ENCODE peak calls at places on chromosomes 13 and 19, in six cellular contexts. J is kidney tubule cell; Q is naive thymus-derived CD4-positive, alpha-beta T cell; I is fibroblast of mammary gland; E is fibroblast of pulmonary artery; K is sigmoid colon. B is an unnamed sample.

GRCh38 chr19:46408611-46409039 is 4.7 kb downstream of the CCDC8 start:
- DNase-seq in Q (no peak), I (peak), J (peak), K (peak), E (peak), B (no peak)

GRCh38 chr19:14450168-14450874 is 17.2 kb downstream of the PKN1 start:
- DNase-seq in I (peak), E (peak), K (no peak), J (peak), Q (peak), B (no peak)

GRCh38 chr19:50551713-50552187 is 16.5 kb downstream of the LRRC4B start:
- DNase-seq in I (no peak), J (no peak), K (no peak), E (peak), Q (no peak), B (no peak)

GRCh38 chr13:29955137-29955650 is 104.8 kb upstream of the UBL3 start:
- DNase-seq in I (no peak), Q (no peak), E (no peak), J (no peak), K (no peak), B (no peak)

GRCh38 chr19:39937094-39937493 is 2.7 kb upstream of the FCGBP start:
- DNase-seq in J (no peak), Q (peak), I (no peak), E (no peak), K (no peak), B (no peak)

GRCh38 chr19:1276620-1277007 is 1.3 kb downstream of the FAM174C start:
- DNase-seq in Q (peak), E (no peak), K (no peak), J (no peak), I (no peak), B (no peak)

GRCh38 chr13:90628471-90628870 is 719.0 kb upstream of the MIR17HG start:
- DNase-seq in J (no peak), Q (no peak), I (no peak), E (no peak), K (no peak), B (no peak)

GRCh38 chr13:102089177-102089576 is 312.7 kb downstream of the FGF14 start:
- DNase-seq in K (no peak), E (no peak), Q (no peak), I (peak), J (peak), B (peak)

GRCh38 chr19:18730885-18731513 is 47.5 kb downstream of the CRTC1 start:
- DNase-seq in Q (no peak), I (no peak), K (no peak), J (no peak), E (no peak), B (no peak)

GRCh38 chr19:6660930-6661329 is 9.0 kb downstream of the TNFSF14 start:
- DNase-seq in I (no peak), Q (no peak), K (no peak), E (no peak), J (no peak), B (no peak)

GRCh38 chr13:88031980-88032562 is 360.9 kb downstream of the SLITRK5 start:
- DNase-seq in E (peak), I (peak), J (peak), Q (no peak), K (no peak), B (peak)

GRCh38 chr13:76542176-76542575 is 344.0 kb downstream of the KCTD12 start:
- DNase-seq in K (no peak), I (no peak), Q (no peak), J (no peak), E (no peak), B (no peak)

GRCh38 chr13:44302948-44303575 is 70.6 kb upstream of the SERP2 start:
- DNase-seq in K (peak), Q (no peak), E (peak), J (no peak), I (peak), B (no peak)

GRCh38 chr19:31314849-31315620 is 34.2 kb downstream of the TSHZ3 start:
- DNase-seq in I (peak), J (no peak), K (peak), Q (no peak), E (no peak), B (no peak)

B was measured in kidney glomerular epithelial cell.